ENCODE peak calls at places on chromosomes 16 and 17, in nine cellular contexts. S, G, B, M, T, I, F, J and D are unnamed samples.

GRCh38 chr17:3695723-3696411 is at the start of gene P2RX5:
- DNase-seq in S (no peak), G (peak), B (no peak), J (peak), M (peak), I (no peak), F (no peak), T (no peak), D (peak)

GRCh38 chr16:53714080-53715050 is 10.4 kb downstream of the FTO start:
- DNase-seq in S (no peak), B (no peak), J (no peak), F (no peak), T (peak), G (no peak), M (no peak), I (no peak), D (no peak)

GRCh38 chr17:5583426-5584382 is 605 bp downstream of the NLRP1 start:
- DNase-seq in M (peak), F (no peak), J (no peak), G (peak), T (peak), S (no peak), B (no peak), I (no peak), D (no peak)

GRCh38 chr17:39553326-39553945 is 54.3 kb downstream of the NEUROD2 start:
- DNase-seq in S (no peak), F (no peak), M (no peak), T (no peak), I (no peak), J (no peak), B (no peak), G (no peak), D (no peak)

GRCh38 chr16:51875834-51876725 is 670.9 kb downstream of the TOX3 start:
- DNase-seq in M (no peak), I (no peak), S (no peak), J (no peak), B (no peak), F (no peak), T (no peak), G (no peak), D (no peak)

GRCh38 chr17:66432996-66433556 is 130.7 kb downstream of the PRKCA start:
- DNase-seq in S (no peak), J (no peak), M (no peak), I (no peak), T (no peak), B (no peak), G (no peak), F (no peak), D (peak)

GRCh38 chr17:39699818-39700147 is at the start of gene ERBB2:
- DNase-seq in G (no peak), F (no peak), S (no peak), J (no peak), M (peak), I (peak), T (peak), B (peak), D (no peak)

GRCh38 chr17:17837380-17837821 is 615 bp upstream of the SREBF1 start:
- DNase-seq in I (no peak), G (no peak), M (peak), T (peak), F (no peak), S (no peak), B (peak), J (no peak), D (no peak)

GRCh38 chr16:89256651-89257254 is 39.2 kb downstream of the ZNF778 start:
- DNase-seq in F (no peak), S (no peak), B (peak), M (peak), G (peak), I (no peak), T (no peak), J (no peak), D (peak)

GRCh38 chr17:57989011-57989345 is 924 bp upstream of the VEZF1 start:
- DNase-seq in M (peak), B (no peak), G (no peak), F (no peak), S (no peak), I (no peak), J (peak), T (no peak), D (peak)

GRCh38 chr17:66578781-66579489 is 256.0 kb upstream of the CACNG5 start:
- DNase-seq in I (no peak), M (no peak), G (no peak), B (peak), T (no peak), F (no peak), J (no peak), S (no peak), D (no peak)

GRCh38 chr16:85750021-85750826 is 672 bp downstream of the C16orf74 start:
- DNase-seq in S (no peak), I (no peak), M (peak), J (peak), B (peak), T (no peak), G (peak), F (no peak), D (peak)

GRCh38 chr17:56966277-56966676 is 5.4 kb upstream of the COIL start:
- DNase-seq in T (no peak), B (no peak), G (no peak), J (no peak), I (no peak), M (no peak), S (no peak), F (no peak), D (no peak)

GRCh38 chr17:82388223-82388921 is 16.8 kb downstream of the UTS2R start:
- DNase-seq in J (peak), S (no peak), T (no peak), B (peak), M (peak), I (no peak), G (no peak), F (no peak), D (peak)

GRCh38 chr16:9965079-9965478 is 217.1 kb downstream of the GRIN2A start:
- DNase-seq in B (no peak), G (no peak), T (no peak), I (no peak), S (no peak), F (no peak), M (no peak), J (no peak), D (no peak)

GRCh38 chr17:41906465-41907184 is 12.1 kb downstream of the ACLY start:
- DNase-seq in M (peak), I (no peak), B (no peak), T (peak), J (no peak), F (no peak), S (no peak), G (no peak), D (no peak)

GRCh38 chr16:81634380-81635121 is 144.5 kb upstream of the PLCG2 start:
- DNase-seq in G (no peak), B (no peak), F (no peak), M (no peak), T (peak), J (no peak), I (no peak), S (no peak), D (no peak)

GRCh38 chr17:50145532-50146229 is 4.8 kb downstream of the PPP1R9B start:
- DNase-seq in B (no peak), I (no peak), J (no peak), M (no peak), T (no peak), S (no peak), F (no peak), G (no peak), D (no peak)

GRCh38 chr17:59502800-59503199 is 62.6 kb upstream of the DHX40 start:
- DNase-seq in I (no peak), M (no peak), F (no peak), B (no peak), S (no peak), J (no peak), T (no peak), G (no peak), D (no peak)

GRCh38 chr16:84552135-84552534 is 47.7 kb upstream of the MEAK7 start:
- DNase-seq in J (no peak), S (no peak), T (no peak), M (no peak), I (no peak), F (no peak), B (no peak), G (no peak), D (no peak)

GRCh38 chr16:84555418-84556196 is 51.1 kb upstream of the MEAK7 start:
- DNase-seq in T (no peak), J (no peak), G (no peak), I (no peak), F (no peak), B (no peak), M (peak), S (no peak), D (no peak)

GRCh38 chr16:84553873-84554399 is 49.5 kb upstream of the MEAK7 start:
- DNase-seq in I (no peak), T (no peak), G (peak), F (no peak), B (no peak), M (no peak), S (no peak), J (no peak), D (no peak)

GRCh38 chr16:84557059-84557458 is 52.6 kb upstream of the MEAK7 start:
- DNase-seq in J (no peak), G (no peak), M (no peak), S (no peak), F (no peak), T (no peak), I (no peak), B (no peak), D (no peak)

DNA sequence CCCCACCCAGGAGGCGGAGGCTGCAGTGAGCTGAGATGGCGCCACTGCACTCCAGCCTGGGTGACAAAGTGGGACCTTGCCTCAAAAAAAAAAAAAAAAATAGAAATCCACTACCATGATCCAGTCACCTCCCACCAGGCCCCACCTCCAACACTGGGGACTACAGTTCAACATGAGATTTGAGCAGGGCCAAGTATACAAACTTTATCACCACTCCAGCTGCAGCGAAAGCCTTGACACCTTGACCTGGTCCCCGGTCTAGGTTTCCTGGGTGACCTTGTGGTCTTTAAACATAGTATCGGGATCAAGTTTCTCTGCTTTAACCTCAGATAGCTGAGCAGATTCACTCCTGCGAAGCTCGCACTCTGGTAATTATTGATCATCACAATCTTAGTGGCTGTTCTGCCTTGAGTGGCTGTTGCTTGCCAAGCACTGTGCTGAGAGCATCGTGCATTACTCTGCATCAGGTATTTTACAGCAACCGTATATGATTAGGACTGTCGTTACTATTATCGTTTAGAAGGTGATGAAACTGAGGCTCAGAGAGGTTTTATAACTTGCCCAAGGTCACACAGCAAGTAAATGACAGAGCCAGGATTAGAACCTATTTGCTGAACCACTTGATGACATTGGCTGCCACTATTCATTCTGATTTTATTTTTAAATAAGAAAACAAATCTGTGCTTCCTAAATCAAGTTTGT is 50.3 kb upstream of the MEAK7 start:
- DNase-seq in F (no peak), T (no peak), G (no peak), M (no peak), J (no peak), S (no peak), I (no peak), B (no peak), D (no peak)
- H3K4me3 ChIP-seq in F (no peak), T (no peak), G (no peak), M (no peak), J (no peak), S (no peak), I (no peak), B (no peak), D (no peak)

GRCh38 chr17:78127888-78128615 is 503 bp downstream of the TMC6 start:
- DNase-seq in T (no peak), J (peak), B (peak), G (no peak), S (no peak), M (no peak), I (no peak), F (no peak), D (peak)
- H3K27ac ChIP-seq in T (peak), J (peak), B (peak), G (peak), S (no peak), M (peak), I (no peak), F (peak), D (no peak)

GRCh38 chr16:75462804-75463203 is 1.7 kb downstream of the TMEM170A start:
- DNase-seq in B (no peak), F (no peak), I (no peak), M (no peak), S (no peak), G (no peak), T (no peak), J (no peak), D (no peak)
- H3K4me3 ChIP-seq in B (peak), F (peak), I (peak), M (no peak), S (peak), G (peak), T (no peak), J (no peak), D (peak)

DNA sequence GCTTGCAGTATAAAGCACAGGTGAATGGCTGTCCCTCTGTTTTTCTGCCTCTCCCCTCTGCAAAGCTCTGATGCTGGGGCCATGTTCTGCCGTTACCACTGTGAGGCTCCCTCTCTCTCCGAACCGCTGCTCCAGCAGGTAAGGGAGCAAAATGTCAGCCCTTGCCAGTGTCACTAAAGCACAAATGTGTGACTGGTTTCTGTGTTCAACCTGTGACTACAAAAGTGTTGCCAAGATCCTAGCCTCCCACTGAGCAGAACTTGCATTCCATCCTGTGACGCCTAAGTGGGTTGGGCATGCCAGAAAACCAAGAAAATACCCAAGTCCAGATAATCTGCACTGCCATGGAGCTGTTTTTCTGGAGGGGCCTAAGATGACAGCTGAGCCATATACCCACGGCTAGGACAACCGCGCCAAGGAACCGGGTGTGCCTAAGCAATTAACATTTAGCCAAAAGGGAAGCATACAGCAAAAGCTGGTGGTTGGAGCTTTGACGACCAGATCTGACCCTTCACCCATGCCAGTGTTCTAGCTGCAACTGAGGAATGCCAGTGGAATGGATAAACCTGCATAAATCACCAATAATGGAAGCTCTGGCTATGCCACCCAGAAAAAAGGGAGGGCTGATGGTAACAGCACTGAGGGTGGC is 35.0 kb downstream of the PSME3IP1 start:
- DNase-seq in B (no peak), M (peak), J (no peak), I (no peak), S (no peak), T (no peak), G (no peak), F (no peak), D (no peak)
- H3K27ac ChIP-seq in B (no peak), M (peak), J (no peak), I (no peak), S (no peak), T (no peak), G (no peak), F (no peak), D (no peak)

DNA sequence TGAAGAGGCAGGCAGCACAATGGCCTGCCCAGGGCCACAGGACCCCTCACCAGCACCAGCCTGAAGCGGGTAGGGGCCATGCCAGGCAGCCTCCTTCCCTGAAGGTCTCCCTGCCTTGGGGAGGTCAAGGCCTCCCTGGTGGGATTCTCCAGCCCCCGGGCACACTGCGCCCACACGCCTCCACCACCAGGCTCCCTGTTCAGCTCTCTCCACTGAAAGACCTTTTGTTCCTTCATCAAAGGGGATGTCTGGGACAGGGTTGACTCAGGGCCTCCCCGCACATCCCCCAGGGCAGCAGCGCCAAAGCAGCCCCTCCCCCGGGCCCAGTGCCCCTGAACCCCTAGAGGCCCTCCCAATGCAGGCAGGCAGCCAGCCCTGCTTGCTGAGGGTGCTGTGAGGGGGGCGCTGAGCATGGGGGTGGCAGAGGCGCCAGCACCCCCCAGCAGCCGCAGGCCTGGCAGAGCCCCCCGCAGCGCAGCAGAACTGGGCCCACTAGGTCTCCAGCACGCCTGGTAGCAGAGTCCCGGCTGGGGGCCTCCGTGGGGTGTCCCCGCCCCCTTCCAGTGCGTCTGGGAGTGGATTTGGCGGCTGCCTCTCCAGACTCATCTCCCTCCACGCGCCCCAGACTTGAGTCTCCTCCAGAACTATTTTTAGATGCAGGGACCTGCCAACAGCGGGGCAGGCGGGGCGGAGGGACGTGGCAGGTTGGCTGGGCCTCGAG is 13.1 kb downstream of the BCAR1 start:
- DNase-seq in G (no peak), T (peak), M (peak), F (peak), B (peak), J (no peak), I (peak), S (no peak), D (peak)
- H3K4me3 ChIP-seq in G (no peak), T (peak), M (no peak), F (peak), B (no peak), J (no peak), I (peak), S (no peak), D (peak)

GRCh38 chr16:66091462-66091861 is 275.0 kb upstream of the CDH5 start:
- DNase-seq in S (no peak), M (no peak), F (no peak), G (no peak), I (no peak), J (no peak), T (no peak), B (no peak), D (no peak)
- H3K27ac ChIP-seq in S (no peak), M (no peak), F (no peak), G (no peak), I (no peak), J (no peak), T (no peak), B (no peak), D (no peak)

DNA sequence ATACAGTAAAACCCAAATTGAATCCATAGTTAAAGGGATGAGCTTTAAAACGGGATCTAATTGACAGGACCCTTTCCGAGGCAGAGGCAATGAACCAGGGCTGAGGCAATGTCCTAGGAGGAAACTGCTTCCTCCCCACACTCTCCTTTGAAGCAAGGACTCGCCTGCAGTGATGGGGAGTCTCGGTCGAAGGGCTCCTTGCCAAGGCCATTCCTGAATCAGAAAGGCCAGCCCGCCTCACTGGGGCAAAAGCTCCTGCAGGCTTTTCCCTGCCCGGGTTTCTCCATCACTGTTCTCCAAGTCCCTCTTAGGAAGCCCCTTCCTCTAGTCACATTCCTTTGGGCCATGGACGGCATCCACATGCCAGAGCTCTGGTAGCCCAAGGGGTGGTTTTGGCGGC is 132.0 kb downstream of the RBFOX3 start:
- DNase-seq in J (no peak), S (no peak), B (no peak), T (peak), I (no peak), M (no peak), G (no peak), F (no peak), D (no peak)
- H3K4me3 ChIP-seq in J (no peak), S (no peak), B (no peak), T (no peak), I (no peak), M (no peak), G (no peak), F (no peak), D (no peak)

GRCh38 chr17:77736207-77736600 is 222.3 kb upstream of the TNRC6C start:
- DNase-seq in B (peak), M (peak), J (no peak), F (peak), G (no peak), I (no peak), S (no peak), T (peak), D (no peak)

GRCh38 chr17:77734371-77735050 is 224.0 kb upstream of the TNRC6C start:
- DNase-seq in M (peak), T (peak), G (no peak), S (no peak), F (peak), J (peak), I (no peak), B (peak), D (peak)

GRCh38 chr17:77733576-77734296 is 224.8 kb upstream of the TNRC6C start:
- DNase-seq in J (no peak), G (no peak), F (peak), I (no peak), T (no peak), B (no peak), M (no peak), S (no peak), D (no peak)

GRCh38 chr17:77735341-77736206 is 222.9 kb upstream of the TNRC6C start:
- DNase-seq in M (peak), G (no peak), S (no peak), I (no peak), B (no peak), F (peak), J (peak), T (peak), D (peak)

GRCh38 chr17:77735051-77735340 is 223.5 kb upstream of the TNRC6C start:
- DNase-seq in G (no peak), M (no peak), B (no peak), F (peak), I (no peak), J (no peak), T (peak), S (no peak), D (peak)
- H3K27ac ChIP-seq in G (no peak), M (peak), B (peak), F (peak), I (no peak), J (peak), T (peak), S (no peak), D (no peak)

GRCh38 chr16:23771642-23772041 is 16.8 kb downstream of the CHP2 start:
- DNase-seq in J (no peak), G (no peak), F (no peak), I (no peak), B (no peak), S (no peak), T (no peak), M (no peak), D (no peak)

GRCh38 chr16:23771027-23771426 is 16.2 kb downstream of the CHP2 start:
- DNase-seq in S (no peak), F (no peak), G (no peak), T (no peak), I (no peak), J (no peak), M (no peak), B (no peak), D (no peak)

GRCh38 chr16:23765933-23766332 is 11.1 kb downstream of the CHP2 start:
- DNase-seq in I (no peak), F (no peak), S (no peak), B (no peak), J (no peak), T (no peak), G (no peak), M (no peak), D (no peak)

GRCh38 chr16:23773339-23773738 is 18.5 kb downstream of the CHP2 start:
- DNase-seq in B (no peak), G (no peak), S (no peak), M (no peak), J (no peak), T (no peak), I (no peak), F (no peak), D (no peak)

DNA sequence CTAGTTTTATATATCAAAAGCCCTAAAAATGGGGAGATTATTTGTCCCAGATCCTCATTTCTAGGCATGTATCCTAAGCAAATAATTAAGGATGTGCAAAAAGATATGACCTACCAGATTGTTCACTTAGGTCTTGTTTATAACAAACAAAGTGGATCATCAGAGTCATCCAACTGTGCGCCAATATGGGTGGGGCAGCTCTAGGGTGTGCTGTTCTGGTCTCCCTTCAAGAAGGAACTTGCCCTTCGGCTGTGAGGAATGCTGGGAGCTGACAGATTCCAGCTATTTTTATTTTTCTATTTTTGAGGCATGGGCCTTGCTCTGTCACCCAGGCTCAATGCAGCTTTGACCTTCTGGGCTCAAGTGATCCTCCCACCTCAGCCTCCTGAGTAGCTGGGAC is 13.8 kb downstream of the CHP2 start:
- DNase-seq in B (no peak), F (no peak), T (no peak), S (no peak), J (no peak), G (no peak), I (no peak), M (no peak), D (no peak)
- H3K4me3 ChIP-seq in B (no peak), F (no peak), T (no peak), S (no peak), J (no peak), G (no peak), I (no peak), M (no peak), D (no peak)